ENCODE peak calls at places on chromosomes 16 and 17, in nine cellular contexts. C is fibroblast of mammary gland, Z is PC-3, B is endodermal cell, G is colonic mucosa, E is fibroblast of lung, M is cardiac muscle cell, V is AG09309, R is fibroblast of villous mesenchyme. S is an unnamed sample.

GRCh38 chr16:50858877-50859627 is 117.2 kb downstream of the CYLD start:
- DNase-seq in E (no peak), G (no peak), Z (no peak), C (no peak), R (no peak), B (no peak), V (no peak), M (no peak), S (no peak)

GRCh38 chr16:4566144-4566543 is 10.0 kb downstream of the C16orf96 start:
- DNase-seq in R (no peak), E (no peak), G (no peak), C (no peak), Z (no peak), B (no peak), V (no peak), M (no peak), S (no peak)

GRCh38 chr17:79956853-79957252 is 78.8 kb downstream of the TBC1D16 start:
- DNase-seq in C (no peak), M (no peak), G (no peak), E (no peak), B (peak), V (no peak), Z (no peak), R (no peak), S (no peak)

GRCh38 chr16:90020260-90020837 is 1.1 kb upstream of the DBNDD1 start:
- DNase-seq in M (no peak), C (no peak), V (no peak), R (no peak), Z (no peak), B (no peak), G (no peak), E (no peak), S (no peak)

GRCh38 chr17:42553161-42553818 is 567 bp downstream of the HSD17B1 start:
- DNase-seq in M (peak), G (no peak), C (peak), E (no peak), V (no peak), B (peak), R (peak), Z (no peak), S (peak)

GRCh38 chr16:51049276-51049675 is 101.8 kb downstream of the SALL1 start:
- DNase-seq in M (no peak), R (no peak), V (no peak), G (no peak), C (no peak), Z (no peak), B (no peak), E (no peak), S (no peak)

GRCh38 chr17:79214940-79215604 is 140.4 kb downstream of the ENGASE start:
- DNase-seq in Z (no peak), E (no peak), V (no peak), R (no peak), M (no peak), C (no peak), G (no peak), B (peak), S (no peak)

GRCh38 chr17:19487009-19487600 is 46.5 kb upstream of the SLC47A1 start:
- DNase-seq in Z (no peak), V (no peak), M (peak), G (no peak), B (no peak), C (peak), R (no peak), E (peak), S (no peak)

GRCh38 chr17:37490638-37491614 is 1.2 kb downstream of the DUSP14 start:
- DNase-seq in C (peak), M (peak), Z (peak), R (peak), E (peak), B (peak), G (peak), V (no peak), S (peak)

GRCh38 chr16:30395155-30395991 is at the start of gene ZNF48:
- DNase-seq in E (peak), Z (peak), B (peak), R (peak), C (peak), M (peak), G (peak), V (no peak), S (peak)

GRCh38 chr16:27242868-27243590 is 25.5 kb downstream of the NSMCE1 start:
- DNase-seq in G (no peak), R (peak), Z (peak), V (peak), C (peak), B (peak), E (peak), M (peak), S (no peak)

GRCh38 chr17:37488607-37489196 is 989 bp upstream of the DUSP14 start:
- DNase-seq in M (peak), Z (peak), V (peak), C (peak), G (peak), E (peak), B (peak), R (peak), S (peak)

GRCh38 chr16:75011634-75012307 is 12.9 kb downstream of the ZNRF1 start:
- DNase-seq in M (peak), B (no peak), V (peak), R (peak), G (no peak), C (peak), Z (peak), E (peak), S (peak)

GRCh38 chr16:22685162-22685830 is 128.7 kb upstream of the HS3ST2 start:
- DNase-seq in V (no peak), E (peak), Z (no peak), M (no peak), G (peak), B (no peak), R (peak), C (peak), S (no peak)

GRCh38 chr16:87295661-87296531 is 21.3 kb downstream of the C16orf95 start:
- DNase-seq in V (no peak), C (no peak), M (no peak), G (peak), R (no peak), Z (no peak), E (no peak), B (peak), S (no peak)

GRCh38 chr16:47197536-47198179 is 53.9 kb upstream of the NETO2 start:
- DNase-seq in B (no peak), C (peak), R (peak), G (no peak), Z (no peak), V (peak), M (peak), E (peak), S (no peak)

GRCh38 chr16:67263201-67263600 is 14.4 kb downstream of the SLC9A5 start:
- DNase-seq in V (no peak), B (no peak), R (no peak), M (no peak), C (no peak), Z (no peak), E (no peak), G (no peak), S (no peak)

GRCh38 chr17:65936013-65936412 is 255.9 kb downstream of the CEP112 start:
- DNase-seq in M (no peak), R (no peak), Z (peak), V (no peak), B (no peak), G (no peak), E (no peak), C (peak), S (peak)

GRCh38 chr16:82761236-82761635 is 134.5 kb downstream of the CDH13 start:
- DNase-seq in E (peak), G (no peak), B (no peak), V (peak), M (peak), C (peak), R (peak), Z (no peak), S (peak)

GRCh38 chr16:73871076-73871475 is 425.5 kb upstream of the PSMD7 start:
- DNase-seq in R (no peak), M (no peak), V (no peak), Z (no peak), E (no peak), G (no peak), C (no peak), B (no peak), S (no peak)

GRCh38 chr17:61384384-61385090 is 15.1 kb upstream of the TBX2 start:
- DNase-seq in C (no peak), M (no peak), G (no peak), E (no peak), V (no peak), B (no peak), R (no peak), Z (no peak), S (no peak)

GRCh38 chr16:67563708-67564468 is 1.6 kb downstream of the CTCF start:
- DNase-seq in Z (peak), R (peak), V (peak), E (peak), C (peak), G (peak), M (peak), B (no peak), S (peak)

GRCh38 chr16:66511615-66512500 is 38.1 kb downstream of the TK2 start:
- DNase-seq in R (peak), V (no peak), C (peak), G (no peak), Z (peak), E (peak), M (peak), B (peak), S (peak)

GRCh38 chr17:40724656-40725055 is 21.1 kb upstream of the KRT24 start:
- DNase-seq in Z (peak), E (no peak), R (no peak), B (no peak), C (peak), V (no peak), M (no peak), G (no peak), S (no peak)

GRCh38 chr16:23368469-23368868 is 66.4 kb downstream of the SCNN1B start:
- DNase-seq in C (peak), R (no peak), B (no peak), E (no peak), M (no peak), V (no peak), G (no peak), Z (peak), S (peak)

GRCh38 chr16:27315333-27316037 is 1.7 kb downstream of the IL4R start:
- DNase-seq in M (peak), G (peak), C (peak), E (peak), R (peak), B (peak), V (peak), Z (peak), S (peak)

GRCh38 chr17:37743875-37744632 is 805 bp downstream of the HNF1B start:
- DNase-seq in M (no peak), E (no peak), Z (peak), V (no peak), G (peak), R (no peak), C (no peak), B (peak), S (no peak)

GRCh38 chr16:77213542-77214108 is 14.4 kb downstream of the SYCE1L start:
- DNase-seq in B (no peak), R (peak), E (peak), Z (peak), V (peak), C (peak), G (no peak), M (peak), S (peak)

GRCh38 chr17:10843806-10844205 is 5.9 kb upstream of the PIRT start:
- DNase-seq in E (no peak), B (peak), M (peak), Z (no peak), R (no peak), C (no peak), G (peak), V (no peak), S (peak)

GRCh38 chr17:74758846-74759163 is 10.4 kb downstream of the NHERF1 start:
- DNase-seq in V (no peak), M (no peak), G (no peak), B (no peak), E (no peak), Z (peak), R (no peak), C (peak), S (peak)

DNA sequence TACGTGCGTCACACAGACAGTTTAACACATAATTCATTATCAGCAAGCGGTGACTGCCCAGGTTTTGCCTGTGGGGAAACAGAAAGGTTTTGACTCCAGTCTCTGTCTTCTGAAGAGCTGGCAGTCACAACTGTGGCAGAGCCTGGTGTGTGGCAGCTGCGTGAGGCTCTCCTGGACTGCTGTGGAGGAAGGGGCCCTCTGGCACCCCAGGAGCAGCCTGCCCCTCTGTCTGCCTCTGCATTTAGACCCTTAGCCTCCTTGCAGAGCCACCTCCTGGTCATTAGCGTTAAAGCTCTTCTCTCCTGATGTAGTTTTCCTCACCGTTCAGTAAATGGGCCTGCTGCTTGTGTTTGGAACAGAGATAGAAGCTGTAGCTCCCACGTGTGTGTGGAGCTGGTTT is 10.9 kb downstream of the RAB40C start:
- DNase-seq in E (peak), M (no peak), G (no peak), Z (no peak), V (no peak), C (no peak), R (no peak), B (peak), S (no peak)
- TF ChIP-seq CTCF in E (no peak), M (peak), G (no peak), Z (peak), V (peak), C (peak), R (peak), B (peak), S (peak)

GRCh38 chr16:3190949-3191353 is 2.9 kb downstream of the OR1F1 start:
- DNase-seq in V (no peak), Z (no peak), G (no peak), M (peak), C (no peak), R (no peak), B (no peak), E (no peak), S (no peak)
- H3K4me3 ChIP-seq in V (peak), Z (no peak), G (no peak), M (peak), C (peak), R (peak), B (peak), E (peak), S (peak)

GRCh38 chr17:81665205-81666091 is 957 bp downstream of the OXLD1 start:
- DNase-seq in Z (peak), E (peak), M (peak), G (peak), V (no peak), C (peak), B (peak), R (no peak), S (peak)

GRCh38 chr17:81664051-81664470 is 2.3 kb downstream of the OXLD1 start:
- DNase-seq in M (no peak), V (no peak), R (no peak), B (no peak), E (no peak), G (no peak), C (peak), Z (peak), S (peak)

GRCh38 chr17:81667754-81668153 is 1.2 kb downstream of the CCDC137 start:
- DNase-seq in B (peak), R (peak), E (no peak), C (peak), Z (peak), V (no peak), M (no peak), G (no peak), S (peak)

GRCh38 chr17:81666092-81666341 is 388 bp downstream of the OXLD1 start:
- DNase-seq in E (peak), M (no peak), R (peak), C (no peak), G (peak), Z (no peak), B (no peak), V (no peak), S (no peak)

DNA sequence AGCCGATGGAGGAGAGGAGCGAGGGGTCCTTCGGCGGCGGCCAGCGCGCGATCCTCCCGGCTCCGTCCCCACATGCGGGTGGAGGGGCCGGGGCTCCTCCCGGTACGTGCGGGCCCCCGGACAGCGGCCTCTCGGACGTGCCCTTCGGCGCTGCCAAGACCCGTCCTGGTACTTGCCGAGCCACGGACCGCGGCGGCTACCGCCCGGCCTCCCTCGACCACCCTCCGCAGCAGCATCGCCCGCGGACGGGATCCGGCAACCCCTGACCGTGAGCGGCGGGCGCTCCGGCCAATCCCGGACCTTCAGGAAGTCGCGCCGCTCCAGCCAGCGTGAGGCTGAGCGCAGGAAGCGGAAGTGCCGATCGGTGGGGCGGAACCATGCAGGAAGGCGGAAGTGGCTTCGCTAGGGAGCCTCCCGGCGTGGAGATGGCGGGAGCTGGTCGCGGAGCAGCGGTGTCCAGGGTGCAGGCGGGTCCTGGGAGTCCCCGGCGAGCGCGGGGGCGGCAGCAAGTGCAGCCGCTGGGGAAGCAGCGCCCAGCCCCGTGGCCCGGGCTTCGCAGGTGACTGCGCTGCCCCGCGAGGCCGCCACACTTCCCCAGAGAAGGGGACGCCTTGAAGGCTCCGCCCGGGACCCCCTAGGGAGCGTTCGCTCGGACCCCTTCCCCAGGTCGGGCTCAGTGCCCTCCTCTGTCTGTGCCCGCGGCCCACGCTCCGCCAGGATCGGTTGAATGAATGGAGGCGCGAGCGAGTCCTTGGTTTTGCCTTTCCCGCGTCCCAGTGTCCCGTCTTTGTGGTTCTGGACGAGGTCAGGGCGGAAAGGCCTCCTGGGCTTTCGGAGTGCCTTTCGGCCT is at the start of the genes CCDC137 and OXLD1:
- DNase-seq in E (peak), R (peak), V (peak), M (peak), G (peak), Z (peak), B (peak), C (peak), S (peak)
- TF ChIP-seq CTCF in E (no peak), R (no peak), V (no peak), M (no peak), G (no peak), Z (no peak), B (no peak), C (no peak), S (no peak)

GRCh38 chr17:29160253-29160652 is 19.9 kb downstream of the MYO18A start:
- DNase-seq in C (no peak), B (no peak), R (no peak), G (no peak), M (no peak), V (no peak), Z (no peak), E (no peak), S (no peak)
- H3K4me3 ChIP-seq in C (no peak), B (no peak), R (no peak), G (no peak), M (no peak), V (no peak), Z (no peak), E (no peak), S (no peak)

GRCh38 chr17:6596076-6596475 is 39.7 kb upstream of the PITPNM3 start:
- DNase-seq in G (no peak), M (no peak), V (no peak), C (peak), R (no peak), Z (no peak), E (no peak), B (no peak), S (no peak)
- TF ChIP-seq CTCF in G (no peak), M (no peak), V (no peak), C (no peak), R (no peak), Z (no peak), E (no peak), B (no peak), S (no peak)

GRCh38 chr17:7851438-7852261 is 3.2 kb upstream of the TMEM88 start:
- DNase-seq in C (peak), B (peak), V (no peak), R (peak), G (peak), M (peak), E (peak), Z (peak), S (peak)
- H3K4me3 ChIP-seq in C (no peak), B (no peak), V (no peak), R (no peak), G (no peak), M (no peak), E (no peak), Z (peak), S (no peak)

DNA sequence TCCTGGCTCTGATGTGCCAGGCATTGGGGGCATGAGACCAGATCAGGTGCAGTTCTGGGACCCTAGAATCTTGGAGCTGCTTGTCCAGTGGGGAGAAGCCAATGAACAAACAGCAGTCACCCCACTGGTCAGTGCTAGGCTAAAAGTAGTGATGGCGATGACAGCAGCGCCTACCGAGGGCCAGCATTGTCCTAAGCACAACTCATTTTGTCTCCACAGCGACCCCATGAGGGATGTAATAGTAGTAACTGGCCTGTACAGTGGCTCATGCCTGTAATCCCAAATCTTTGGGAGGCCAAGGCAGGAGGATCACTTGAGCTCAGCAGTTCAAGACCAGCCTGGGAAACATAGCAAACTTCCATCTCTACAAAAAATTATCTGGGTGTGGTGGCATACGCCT is 6.2 kb downstream of the SMCR8 start:
- DNase-seq in M (peak), V (no peak), C (peak), G (no peak), Z (peak), B (peak), R (no peak), E (peak), S (peak)
- TF ChIP-seq CTCF in M (peak), V (peak), C (peak), G (no peak), Z (peak), B (peak), R (peak), E (no peak), S (peak)

GRCh38 chr16:74437-75318 is 2.2 kb upstream of the RHBDF1 start:
- DNase-seq in R (no peak), V (no peak), G (peak), B (peak), E (no peak), C (no peak), M (no peak), Z (no peak), S (no peak)

GRCh38 chr16:72561-73537 is at the start of gene RHBDF1:
- DNase-seq in V (no peak), B (peak), M (peak), R (peak), C (peak), E (peak), G (peak), Z (peak), S (no peak)

GRCh38 chr16:75580-76501 is 2.2 kb upstream of the MPG start:
- DNase-seq in Z (no peak), E (peak), C (peak), V (peak), G (peak), M (peak), B (peak), R (peak), S (peak)

GRCh38 chr16:71540-72341 is 690 bp downstream of the RHBDF1 start:
- DNase-seq in M (peak), C (peak), G (peak), V (no peak), Z (peak), R (peak), B (peak), E (peak), S (peak)

GRCh38 chr16:74025-74424 is 1.6 kb upstream of the RHBDF1 start:
- DNase-seq in Z (no peak), C (no peak), E (no peak), B (no peak), G (no peak), R (no peak), V (no peak), M (no peak), S (no peak)
- H3K4me3 ChIP-seq in Z (no peak), C (no peak), E (no peak), B (no peak), G (no peak), R (no peak), V (no peak), M (no peak), S (no peak)